ENCODE peak calls at places on chromosome 22, in four cellular contexts. One of them, this sample, is unnamed.

GRCh38 chr22:44181033-44181911 is 547 bp downstream of the PARVG start:
- DNase-seq in HepG2: no peak
- DNase-seq in HCT116: no peak
- DNase-seq in K562: no peak
- DNase-seq in this sample: no peak

GRCh38 chr22:39995346-39996252 is 845 bp downstream of the FAM83F start:
- DNase-seq in K562: no peak
- DNase-seq in HCT116: no peak
- DNase-seq in HepG2: no peak
- DNase-seq in this sample: no peak

GRCh38 chr22:25702046-25702445 is 39.9 kb upstream of the MYO18B start:
- DNase-seq in HepG2: peak; percentile 18
- DNase-seq in HCT116: no peak
- DNase-seq in K562: no peak
- DNase-seq in this sample: no peak

GRCh38 chr22:45731041-45731797 is 59.6 kb downstream of the ATXN10 start:
- DNase-seq in HCT116: no peak
- DNase-seq in K562: no peak
- DNase-seq in HepG2: no peak
- DNase-seq in this sample: no peak

GRCh38 chr22:29314537-29315285 is 786 bp downstream of the RASL10A start:
- DNase-seq in K562: no peak
- DNase-seq in HepG2: no peak
- DNase-seq in HCT116: no peak
- DNase-seq in this sample: no peak

GRCh38 chr22:39716534-39716933 is 146.0 kb downstream of the CACNA1I start:
- DNase-seq in K562: no peak
- DNase-seq in HCT116: no peak
- DNase-seq in HepG2: no peak
- DNase-seq in this sample: no peak

GRCh38 chr22:42114721-42115120 is 15.9 kb downstream of the CYP2D6 start:
- DNase-seq in HepG2: peak; percentile 54
- DNase-seq in K562: no peak
- DNase-seq in HCT116: peak; percentile 26
- DNase-seq in this sample: no peak

GRCh38 chr22:20061481-20061861 is 18.6 kb upstream of the DGCR8 start:
- DNase-seq in K562: no peak
- DNase-seq in HepG2: no peak
- DNase-seq in HCT116: no peak
- DNase-seq in this sample: no peak

GRCh38 chr22:41028841-41029240 is 63.6 kb upstream of the EP300 start:
- DNase-seq in HepG2: peak; percentile 64
- DNase-seq in K562: no peak
- DNase-seq in HCT116: no peak
- DNase-seq in this sample: no peak

GRCh38 chr22:39396156-39396796 is 3.3 kb upstream of the TAB1 start:
- DNase-seq in K562: no peak
- DNase-seq in HCT116: no peak
- DNase-seq in HepG2: no peak
- DNase-seq in this sample: no peak

GRCh38 chr22:24523873-24524272 is 28.7 kb downstream of the UPB1 start:
- DNase-seq in HCT116: no peak
- DNase-seq in K562: no peak
- DNase-seq in HepG2: no peak
- DNase-seq in this sample: no peak

GRCh38 chr22:30574095-30574981 is at the start of gene GAL3ST1:
- DNase-seq in K562: no peak
- DNase-seq in HepG2: peak; percentile 77
- DNase-seq in HCT116: no peak
- DNase-seq in this sample: no peak

GRCh38 chr22:39351689-39352214 is 2.0 kb downstream of the SYNGR1 start:
- DNase-seq in K562: no peak
- DNase-seq in HCT116: no peak
- DNase-seq in HepG2: no peak
- DNase-seq in this sample: no peak

GRCh38 chr22:29346659-29347058 is 31.2 kb upstream of the RASL10A start:
- DNase-seq in HCT116: no peak
- DNase-seq in K562: no peak
- DNase-seq in HepG2: no peak
- DNase-seq in this sample: no peak

GRCh38 chr22:45612451-45612901 is 59.2 kb upstream of the ATXN10 start:
- DNase-seq in HCT116: no peak
- DNase-seq in K562: no peak
- DNase-seq in HepG2: no peak
- DNase-seq in this sample: no peak

GRCh38 chr22:21741790-21742189 is 6.2 kb upstream of the YPEL1 start:
- DNase-seq in HepG2: no peak
- DNase-seq in HCT116: no peak
- DNase-seq in K562: no peak
- DNase-seq in this sample: no peak

GRCh38 chr22:42277232-42277753 is 6.8 kb upstream of the TCF20 start:
- DNase-seq in HCT116: no peak
- DNase-seq in K562: no peak
- DNase-seq in HepG2: no peak
- DNase-seq in this sample: no peak

GRCh38 chr22:20276468-20276867 is 8.3 kb upstream of the RTN4R start:
- DNase-seq in K562: no peak
- DNase-seq in HepG2: no peak
- DNase-seq in HCT116: no peak
- DNase-seq in this sample: no peak

GRCh38 chr22:30266445-30267381 is at the start of gene OSM:
- DNase-seq in K562: no peak
- DNase-seq in HCT116: no peak
- DNase-seq in HepG2: no peak
- DNase-seq in this sample: no peak

GRCh38 chr22:30195245-30196140 is 51.1 kb downstream of the LIF start:
- DNase-seq in HCT116: no peak
- DNase-seq in HepG2: peak; percentile 40
- DNase-seq in K562: no peak
- DNase-seq in this sample: no peak

GRCh38 chr22:46346680-46347405 is 11.3 kb downstream of the TRMU start:
- DNase-seq in K562: no peak
- DNase-seq in HepG2: no peak
- DNase-seq in HCT116: no peak
- DNase-seq in this sample: no peak

GRCh38 chr22:11360632-11361031 is 4167.4 kb upstream of the OR11H1 start:
- DNase-seq in HCT116: no peak
- DNase-seq in K562: no peak
- DNase-seq in HepG2: no peak
- DNase-seq in this sample: no peak

DNA sequence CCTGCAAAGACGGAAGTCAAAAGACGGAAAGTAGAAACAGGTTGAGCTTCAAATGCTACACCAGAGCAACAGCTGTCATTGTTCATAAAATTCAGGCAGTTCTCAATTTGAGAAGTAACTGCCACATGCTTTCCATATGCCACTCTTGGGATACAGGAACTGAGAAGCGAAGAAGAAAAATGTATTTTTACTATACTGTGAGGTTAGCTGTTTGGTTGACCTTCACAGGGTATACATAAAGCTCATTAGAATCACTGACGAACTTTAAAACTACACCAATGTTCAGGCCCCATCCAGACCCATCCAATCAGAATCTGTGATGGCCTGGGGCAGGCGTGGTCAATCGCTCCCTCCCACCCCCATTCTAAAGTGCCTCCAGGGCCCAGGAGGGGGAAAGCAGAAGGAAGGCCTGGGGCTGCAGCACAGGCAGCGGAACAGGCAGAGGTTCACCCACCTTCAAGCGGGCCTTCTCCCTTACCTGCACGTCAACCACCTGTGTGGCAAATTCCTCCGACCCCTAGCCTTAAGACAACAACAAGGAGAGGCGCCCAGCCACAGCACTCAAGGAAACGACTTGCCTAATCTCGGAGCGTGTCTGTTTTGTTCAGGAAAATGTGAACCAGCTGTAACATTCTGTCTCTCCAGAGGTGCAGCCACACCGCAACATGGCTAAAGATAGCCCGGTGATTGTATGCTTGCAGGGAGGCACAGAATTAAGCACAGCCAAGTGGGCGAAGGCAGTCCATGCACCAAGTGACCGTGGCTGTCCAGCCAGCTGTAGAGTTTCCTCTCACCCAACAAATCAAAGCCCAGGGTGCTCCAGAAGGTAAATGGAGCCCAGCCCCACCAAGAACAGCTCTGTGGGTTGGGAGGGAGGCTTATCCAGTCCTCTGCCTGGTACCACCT is 82.6 kb downstream of the MICAL3 start:
- DNase-seq in HCT116: no peak
- DNase-seq in HepG2: no peak
- DNase-seq in K562: peak; percentile 67
- DNase-seq in this sample: no peak
- TF ChIP-seq TCF7L2 in HCT116: no peak
- TF ChIP-seq TCF7L2 in HepG2: no peak
- TF ChIP-seq TCF7L2 in K562: no peak
- TF ChIP-seq TCF7L2 in this sample: no peak

GRCh38 chr22:48275412-48275811 is 1513.0 kb downstream of the TBC1D22A start:
- DNase-seq in HepG2: no peak
- DNase-seq in HCT116: no peak
- DNase-seq in K562: no peak
- DNase-seq in this sample: no peak

GRCh38 chr22:48276933-48277867 is 1514.8 kb downstream of the TBC1D22A start:
- DNase-seq in K562: no peak
- DNase-seq in HCT116: no peak
- DNase-seq in HepG2: no peak
- DNase-seq in this sample: no peak

GRCh38 chr22:48279465-48279765 is 1517.0 kb downstream of the TBC1D22A start:
- DNase-seq in K562: no peak
- DNase-seq in HepG2: no peak
- DNase-seq in HCT116: no peak
- DNase-seq in this sample: no peak

GRCh38 chr22:48278620-48279464 is 1516.4 kb downstream of the TBC1D22A start:
- DNase-seq in HepG2: no peak
- DNase-seq in K562: no peak
- DNase-seq in HCT116: no peak
- DNase-seq in this sample: no peak

GRCh38 chr22:48277868-48278581 is 1515.6 kb downstream of the TBC1D22A start:
- DNase-seq in HCT116: no peak
- DNase-seq in K562: no peak
- DNase-seq in HepG2: no peak
- DNase-seq in this sample: no peak
- TF ChIP-seq POLR2AphosphoS5 in HCT116: no peak
- TF ChIP-seq POLR2AphosphoS5 in K562: no peak
- TF ChIP-seq POLR2AphosphoS5 in HepG2: no peak
- TF ChIP-seq POLR2AphosphoS5 in this sample: no peak

DNA sequence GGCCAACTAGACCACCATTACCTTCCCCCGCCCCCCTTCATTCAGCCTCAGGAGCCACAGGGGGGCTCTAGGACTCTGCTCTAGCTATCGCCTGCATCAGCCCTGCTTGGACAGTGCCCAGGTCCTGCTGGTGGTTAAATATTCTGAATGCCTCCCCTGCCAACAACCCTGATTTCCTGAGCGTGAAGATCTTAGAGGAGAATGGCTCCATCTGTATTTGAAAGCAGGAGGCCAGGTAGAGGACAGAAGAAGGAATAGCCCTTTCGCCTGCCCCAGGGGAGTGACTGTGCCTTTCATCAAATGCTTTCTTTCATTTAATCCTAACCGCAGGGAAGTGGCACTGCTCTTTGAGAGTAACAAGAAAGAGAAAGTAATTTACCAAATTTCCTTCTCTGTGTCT is 69.2 kb downstream of the ISX start:
- DNase-seq in K562: peak; percentile 18
- DNase-seq in HepG2: no peak
- DNase-seq in HCT116: no peak
- DNase-seq in this sample: no peak
- TF ChIP-seq TCF7L2 in K562: no peak
- TF ChIP-seq TCF7L2 in HepG2: no peak
- TF ChIP-seq TCF7L2 in HCT116: no peak
- TF ChIP-seq TCF7L2 in this sample: no peak

DNA sequence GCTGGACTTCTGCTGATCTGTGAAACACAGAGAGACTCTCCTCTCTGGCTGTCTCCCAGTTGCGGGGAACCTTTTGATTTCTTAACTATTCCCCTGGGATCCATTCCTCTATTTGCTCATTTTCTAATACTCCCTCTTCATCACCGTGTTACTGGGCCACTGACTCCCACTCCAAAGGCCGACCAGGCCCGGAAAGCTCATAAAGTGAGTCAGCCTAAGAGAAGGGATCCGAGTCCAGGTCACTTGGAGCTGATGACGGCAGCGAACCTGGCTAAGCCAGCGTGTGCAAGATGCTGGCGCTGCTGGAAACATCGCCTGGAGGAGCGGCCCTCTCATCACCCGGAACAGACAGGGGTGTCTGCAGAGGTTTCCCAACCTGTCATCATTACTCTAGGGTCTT is 112.8 kb downstream of the FBXO7 start:
- DNase-seq in HepG2: no peak
- DNase-seq in HCT116: no peak
- DNase-seq in K562: no peak
- DNase-seq in this sample: no peak
- TF ChIP-seq POLR2AphosphoS5 in HepG2: no peak
- TF ChIP-seq POLR2AphosphoS5 in HCT116: no peak
- TF ChIP-seq POLR2AphosphoS5 in K562: no peak
- TF ChIP-seq POLR2AphosphoS5 in this sample: no peak

GRCh38 chr22:33575041-33575440 is 345.2 kb downstream of the LARGE1 start:
- DNase-seq in K562: no peak
- DNase-seq in HCT116: no peak
- DNase-seq in HepG2: no peak
- DNase-seq in this sample: no peak
- TF ChIP-seq TCF7L2 in K562: no peak
- TF ChIP-seq TCF7L2 in HCT116: no peak
- TF ChIP-seq TCF7L2 in HepG2: no peak
- TF ChIP-seq TCF7L2 in this sample: no peak

DNA sequence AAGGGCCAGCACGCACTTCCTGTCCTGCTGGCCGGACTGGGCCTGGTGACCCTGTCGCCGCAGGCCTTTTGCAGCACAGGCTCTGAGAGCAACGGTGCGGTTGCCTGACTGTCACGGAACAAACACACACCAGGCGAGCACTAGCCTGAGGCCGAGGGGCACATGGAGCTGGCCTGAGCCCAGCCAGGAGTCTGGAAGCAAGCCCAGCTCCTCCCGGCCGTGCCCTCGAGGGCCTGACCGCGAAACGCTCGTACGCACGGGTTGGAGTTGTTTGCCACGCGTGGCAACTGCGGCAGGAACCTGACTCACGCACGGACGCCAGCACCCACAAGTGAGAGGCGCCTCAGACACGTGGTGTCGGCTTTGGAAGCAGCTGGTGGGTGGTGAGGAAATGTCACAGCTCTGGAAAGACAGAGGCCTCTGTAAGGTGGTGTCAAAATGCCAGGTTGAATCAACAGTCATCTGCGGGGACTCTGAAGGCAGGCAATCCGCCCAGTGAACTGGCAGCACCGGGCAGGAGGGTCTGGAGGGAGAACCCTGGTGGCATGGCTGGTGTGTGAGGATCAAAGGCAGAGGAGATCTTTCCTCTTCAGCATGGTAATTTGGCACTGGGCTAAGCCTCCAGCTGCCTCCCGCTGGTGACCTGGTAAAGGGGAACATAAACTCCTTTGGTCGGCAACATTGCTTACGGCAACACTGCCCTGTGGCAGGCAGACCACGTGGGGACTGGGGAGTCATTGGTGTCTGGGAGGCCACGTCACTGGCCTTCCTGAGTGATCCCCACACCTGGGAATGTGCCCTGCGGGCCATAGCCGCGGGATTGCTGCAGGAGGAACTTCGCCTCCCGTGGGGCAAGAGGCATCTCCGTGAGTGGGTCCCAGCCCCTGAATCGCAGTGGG is 15.3 kb upstream of the IL17REL start:
- DNase-seq in HepG2: no peak
- DNase-seq in HCT116: no peak
- DNase-seq in K562: no peak
- DNase-seq in this sample: no peak
- TF ChIP-seq POLR2AphosphoS5 in HepG2: no peak
- TF ChIP-seq POLR2AphosphoS5 in HCT116: no peak
- TF ChIP-seq POLR2AphosphoS5 in K562: no peak
- TF ChIP-seq POLR2AphosphoS5 in this sample: no peak

This sample was measured in Panc1.